ENCODE peak calls at places on chromosomes 11 and 22, in five cellular contexts. A, J, N, W and O are unnamed samples.

GRCh38 chr11:31060880-31061279 is 308.7 kb downstream of the DCDC1 start:
- DNase-seq in A (no peak), J (peak), N (no peak), W (no peak), O (no peak)

GRCh38 chr22:23555118-23555517 is 25.0 kb downstream of the IGLL1 start:
- DNase-seq in A (no peak), J (no peak), N (no peak), W (no peak), O (no peak)

GRCh38 chr22:40004836-40005235 is 10.1 kb downstream of the FAM83F start:
- DNase-seq in A (no peak), J (no peak), N (no peak), W (no peak), O (no peak)

GRCh38 chr11:90250970-90251369 is 28.1 kb upstream of the CHORDC1 start:
- DNase-seq in A (no peak), J (peak), N (no peak), W (no peak), O (no peak)

GRCh38 chr11:64791781-64792291 is 11.2 kb downstream of the MAP4K2 start:
- DNase-seq in A (no peak), J (no peak), N (no peak), W (no peak), O (no peak)

GRCh38 chr11:59182457-59183151 is 10.7 kb downstream of the DTX4 start:
- DNase-seq in A (peak), J (peak), N (no peak), W (peak), O (no peak)

GRCh38 chr11:12091957-12092558 is 18.3 kb upstream of the MICAL2 start:
- DNase-seq in A (no peak), J (peak), N (no peak), W (no peak), O (no peak)

GRCh38 chr11:75524576-75525432 is 937 bp downstream of the GDPD5 start:
- DNase-seq in A (peak), J (no peak), N (no peak), W (peak), O (no peak)

GRCh38 chr11:26993965-26994446 is at the start of gene FIBIN:
- DNase-seq in A (no peak), J (no peak), N (no peak), W (peak), O (no peak)

GRCh38 chr11:132471491-132471890 is 1060.8 kb downstream of the OPCML start:
- DNase-seq in A (no peak), J (no peak), N (no peak), W (no peak), O (no peak)

GRCh38 chr22:35663371-35663770 is 15.1 kb downstream of the APOL6 start:
- DNase-seq in A (no peak), J (no peak), N (no peak), W (no peak), O (no peak)

GRCh38 chr11:67311051-67311555 is 7.8 kb downstream of the SSH3 start:
- DNase-seq in A (no peak), J (no peak), N (no peak), W (no peak), O (no peak)

GRCh38 chr11:72483412-72484186 is 49.3 kb upstream of the CLPB start:
- DNase-seq in A (no peak), J (peak), N (no peak), W (no peak), O (no peak)

GRCh38 chr22:24486501-24486921 is 8.6 kb upstream of the UPB1 start:
- DNase-seq in A (no peak), J (peak), N (no peak), W (no peak), O (no peak)

GRCh38 chr11:61439615-61440014 is 9.7 kb downstream of the SDHAF2 start:
- DNase-seq in A (no peak), J (peak), N (no peak), W (no peak), O (no peak)

GRCh38 chr22:30435674-30436126 is 10.1 kb downstream of the MTFP1 start:
- DNase-seq in A (peak), J (no peak), N (no peak), W (no peak), O (peak)

GRCh38 chr11:13169709-13170108 is 107.9 kb upstream of the BMAL1 start:
- DNase-seq in A (no peak), J (no peak), N (no peak), W (no peak), O (peak)

GRCh38 chr22:47194476-47195155 is 432.2 kb downstream of the TBC1D22A start:
- DNase-seq in A (no peak), J (no peak), N (no peak), W (no peak), O (no peak)

GRCh38 chr11:85626496-85626895 is 648 bp downstream of the DLG2 start:
- DNase-seq in A (no peak), J (no peak), N (no peak), W (no peak), O (no peak)

GRCh38 chr22:22167791-22168189 is 76.8 kb upstream of the VPREB1 start:
- DNase-seq in A (no peak), J (no peak), N (peak), W (no peak), O (no peak)

GRCh38 chr22:40411506-40411861 is 41.1 kb downstream of the SGSM3 start:
- DNase-seq in A (no peak), J (no peak), N (no peak), W (no peak), O (no peak)

GRCh38 chr22:24876700-24877099 is 69.8 kb downstream of the LHFPL7 start:
- DNase-seq in A (no peak), J (no peak), N (no peak), W (no peak), O (no peak)

GRCh38 chr11:133082851-133083488 is 449.3 kb downstream of the OPCML start:
- DNase-seq in A (peak), J (peak), N (no peak), W (peak), O (no peak)

GRCh38 chr11:105148241-105148640 is 8.7 kb upstream of the CARD18 start:
- DNase-seq in A (no peak), J (no peak), N (no peak), W (no peak), O (no peak)

GRCh38 chr11:110793556-110793955 is 81.3 kb upstream of the ARHGAP20 start:
- DNase-seq in A (no peak), J (no peak), N (no peak), W (no peak), O (no peak)

GRCh38 chr11:8442301-8442700 is 151.7 kb downstream of the STK33 start:
- DNase-seq in A (no peak), J (peak), N (no peak), W (no peak), O (no peak)

GRCh38 chr11:83863272-83863671 is 577.1 kb upstream of the CCDC90B start:
- DNase-seq in A (no peak), J (no peak), N (no peak), W (no peak), O (no peak)

GRCh38 chr11:118911113-118911879 is 14.4 kb downstream of the BCL9L start:
- DNase-seq in A (peak), J (peak), N (no peak), W (no peak), O (no peak)

GRCh38 chr22:50532353-50532700 is 2.5 kb upstream of the TYMP start:
- DNase-seq in A (no peak), J (no peak), N (no peak), W (no peak), O (no peak)

GRCh38 chr22:37930270-37930951 is 23.0 kb downstream of the C22orf23 start:
- DNase-seq in A (peak), J (no peak), N (no peak), W (no peak), O (no peak)

GRCh38 chr11:118998388-118998717 is 415 bp downstream of the CENATAC start:
- DNase-seq in A (no peak), J (no peak), N (no peak), W (no peak), O (no peak)

GRCh38 chr11:88555018-88555828 is 217.7 kb upstream of the CTSC start:
- DNase-seq in A (no peak), J (no peak), N (no peak), W (no peak), O (peak)

GRCh38 chr11:123253909-123254308 is 58.9 kb upstream of the CLMP start:
- DNase-seq in A (no peak), J (no peak), N (no peak), W (no peak), O (no peak)

GRCh38 chr11:120203626-120204025 is 7.2 kb upstream of the OAF start:
- DNase-seq in A (no peak), J (no peak), N (no peak), W (no peak), O (no peak)
- TF ChIP-seq POLR2A in A (no peak), J (no peak), N (no peak), W (no peak), O (no peak)

DNA sequence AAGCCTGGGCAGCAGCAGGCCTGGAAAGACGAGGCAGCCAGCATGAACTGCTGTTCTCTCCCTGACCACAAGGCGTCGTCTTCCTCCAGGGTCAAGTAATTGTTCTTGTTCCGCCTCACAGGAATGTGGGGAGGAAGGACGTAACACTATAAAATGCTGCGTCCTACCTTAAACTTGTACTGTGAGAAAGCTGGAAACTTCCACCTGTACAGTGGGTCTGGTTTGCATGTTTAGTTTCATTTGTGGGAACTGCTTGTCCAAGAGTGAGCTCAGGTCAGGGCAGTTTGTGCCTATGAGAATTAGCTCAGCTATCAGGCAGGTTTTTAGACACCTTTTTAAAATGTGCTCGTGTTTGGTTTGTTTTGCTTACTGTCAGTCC is 55.2 kb downstream of the PANX1 start:
- DNase-seq in A (peak), J (peak), N (peak), W (peak), O (peak)
- TF ChIP-seq SIN3A in A (no peak), J (no peak), N (no peak), W (no peak), O (no peak)

GRCh38 chr22:20858615-20859416 is at the start of the genes PI4KA and SNAP29:
- DNase-seq in A (peak), J (peak), N (peak), W (peak), O (peak)
- TF ChIP-seq POLR2A in A (no peak), J (peak), N (peak), W (peak), O (peak)

GRCh38 chr11:44994753-44995152 is 44.1 kb upstream of the TP53I11 start:
- DNase-seq in A (no peak), J (no peak), N (no peak), W (peak), O (no peak)
- TF ChIP-seq SIN3A in A (no peak), J (no peak), N (no peak), W (no peak), O (no peak)

DNA sequence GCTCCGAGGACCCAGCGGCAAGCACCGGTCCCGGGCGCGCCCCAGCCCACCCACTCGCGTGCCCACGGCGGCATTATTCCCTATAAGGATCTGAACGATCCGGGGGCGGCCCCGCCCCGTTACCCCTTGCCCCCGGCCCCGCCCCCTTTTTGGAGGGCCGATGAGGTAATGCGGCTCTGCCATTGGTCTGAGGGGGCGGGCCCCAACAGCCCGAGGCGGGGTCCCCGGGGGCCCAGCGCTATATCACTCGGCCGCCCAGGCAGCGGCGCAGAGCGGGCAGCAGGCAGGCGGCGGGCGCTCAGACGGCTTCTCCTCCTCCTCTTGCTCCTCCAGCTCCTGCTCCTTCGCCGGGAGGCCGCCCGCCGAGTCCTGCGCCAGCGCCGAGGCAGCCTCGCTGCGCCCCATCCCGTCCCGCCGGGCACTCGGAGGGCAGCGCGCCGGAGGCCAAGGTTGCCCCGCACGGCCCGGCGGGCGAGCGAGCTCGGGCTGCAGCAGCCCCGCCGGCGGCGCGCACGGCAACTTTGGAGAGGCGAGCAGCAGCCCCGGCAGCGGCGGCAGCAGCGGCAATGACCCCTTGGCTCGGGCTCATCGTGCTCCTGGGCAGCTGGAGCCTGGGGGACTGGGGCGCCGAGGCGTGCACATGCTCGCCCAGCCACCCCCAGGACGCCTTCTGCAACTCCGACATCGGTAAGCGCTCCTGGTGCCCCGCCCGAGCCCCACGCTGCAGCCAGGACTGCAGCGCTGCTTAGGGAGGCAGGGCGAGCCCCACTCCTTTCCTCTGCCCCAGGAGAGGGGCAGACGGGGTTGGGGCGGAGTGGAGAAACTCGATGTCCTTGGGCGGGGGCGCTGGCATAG is at the start of gene TIMP3:
- DNase-seq in A (peak), J (no peak), N (no peak), W (peak), O (no peak)
- TF ChIP-seq POLR2A in A (no peak), J (peak), N (peak), W (peak), O (no peak)

GRCh38 chr11:120354068-120354467 is 17.9 kb downstream of the ARHGEF12 start:
- DNase-seq in A (no peak), J (no peak), N (no peak), W (no peak), O (no peak)
- TF ChIP-seq SIN3A in A (no peak), J (no peak), N (no peak), W (no peak), O (no peak)